ENCODE peak calls at places on chromosomes 11 and 22, in seven cellular contexts. G, N, J, Z, F, W and K are unnamed samples.

GRCh38 chr22:50641696-50642607 is 14.0 kb upstream of the ARSA start:
- DNase-seq in G (no peak), N (no peak), J (no peak), Z (no peak), F (peak), W (no peak), K (no peak)

GRCh38 chr22:46584081-46584903 is 35.9 kb upstream of the GRAMD4 start:
- DNase-seq in G (no peak), N (no peak), J (no peak), Z (no peak), F (peak), W (no peak), K (no peak)

GRCh38 chr11:14974723-14975587 is 2.8 kb upstream of the CALCA start:
- DNase-seq in G (peak), N (peak), J (peak), Z (peak), F (peak), W (peak), K (peak)

GRCh38 chr11:62851807-62852522 is 12.6 kb upstream of the WDR74 start:
- DNase-seq in G (no peak), N (no peak), J (no peak), Z (no peak), F (no peak), W (no peak), K (no peak)

GRCh38 chr11:47995318-47995717 is 15.0 kb downstream of the PTPRJ start:
- DNase-seq in G (no peak), N (peak), J (no peak), Z (no peak), F (no peak), W (no peak), K (peak)

GRCh38 chr11:72982286-72982685 is 159.8 kb downstream of the FCHSD2 start:
- DNase-seq in G (no peak), N (no peak), J (no peak), Z (no peak), F (no peak), W (no peak), K (no peak)

GRCh38 chr11:9396310-9396709 is 11.9 kb downstream of the IPO7 start:
- DNase-seq in G (no peak), N (no peak), J (no peak), Z (no peak), F (no peak), W (no peak), K (no peak)

GRCh38 chr11:19734171-19734570 is 21.5 kb downstream of the NAV2 start:
- DNase-seq in G (no peak), N (no peak), J (no peak), Z (no peak), F (no peak), W (no peak), K (no peak)

GRCh38 chr11:113506893-113507292 is 31.7 kb upstream of the DRD2 start:
- DNase-seq in G (no peak), N (no peak), J (no peak), Z (no peak), F (no peak), W (no peak), K (no peak)

GRCh38 chr11:65645710-65646109 is 7.8 kb downstream of the SIPA1 start:
- DNase-seq in G (no peak), N (no peak), J (no peak), Z (no peak), F (peak), W (no peak), K (no peak)